ENCODE peak calls at places on chromosomes 2 and 18, in five cellular contexts. One of them, this sample, is unnamed.

GRCh38 chr18:59096098-59096779 is 43.4 kb upstream of the SEC11C start:
- DNase-seq in Calu3: no peak
- DNase-seq in IMR-90: no peak
- DNase-seq in stomach: no peak
- DNase-seq in brain microvascular endothelial cell: no peak
- DNase-seq in this sample: no peak

GRCh38 chr18:76451475-76452331 is 43.3 kb downstream of the ZNF516 start:
- DNase-seq in stomach: no peak
- DNase-seq in IMR-90: no peak
- DNase-seq in Calu3: no peak
- DNase-seq in brain microvascular endothelial cell: no peak
- DNase-seq in this sample: no peak

GRCh38 chr2:43223412-43224040 is 2.9 kb downstream of the ZFP36L2 start:
- DNase-seq in IMR-90: peak; percentile 57
- DNase-seq in Calu3: no peak
- DNase-seq in stomach: no peak
- DNase-seq in brain microvascular endothelial cell: peak; percentile 7
- DNase-seq in this sample: no peak

GRCh38 chr18:76394780-76395476 is 100.1 kb downstream of the ZNF516 start:
- DNase-seq in stomach: no peak
- DNase-seq in Calu3: peak; percentile 27
- DNase-seq in IMR-90: peak; percentile 76
- DNase-seq in brain microvascular endothelial cell: no peak
- DNase-seq in this sample: no peak

GRCh38 chr2:64646007-64646880 is 7.5 kb downstream of the SERTAD2 start:
- DNase-seq in Calu3: peak; percentile 91
- DNase-seq in IMR-90: peak; percentile 69
- DNase-seq in stomach: peak; percentile 91
- DNase-seq in brain microvascular endothelial cell: peak; percentile 60
- DNase-seq in this sample: peak; percentile 89

GRCh38 chr18:45059695-45060094 is 379.0 kb downstream of the SETBP1 start:
- DNase-seq in Calu3: peak; percentile 5
- DNase-seq in IMR-90: peak; percentile 88
- DNase-seq in stomach: no peak
- DNase-seq in brain microvascular endothelial cell: peak; percentile 74
- DNase-seq in this sample: no peak

GRCh38 chr2:44715671-44716077 is 225.8 kb upstream of the SIX3 start:
- DNase-seq in brain microvascular endothelial cell: peak; percentile 57
- DNase-seq in Calu3: peak; percentile 1
- DNase-seq in IMR-90: peak; percentile 27
- DNase-seq in stomach: no peak
- DNase-seq in this sample: no peak

GRCh38 chr2:45759310-45759851 is 107.9 kb downstream of the PRKCE start:
- DNase-seq in Calu3: no peak
- DNase-seq in brain microvascular endothelial cell: peak; percentile 49
- DNase-seq in IMR-90: peak; percentile 87
- DNase-seq in stomach: no peak
- DNase-seq in this sample: no peak

GRCh38 chr2:197042613-197043248 is 116.2 kb upstream of the PGAP1 start:
- DNase-seq in IMR-90: peak; percentile 11
- DNase-seq in stomach: no peak
- DNase-seq in Calu3: no peak
- DNase-seq in brain microvascular endothelial cell: no peak
- DNase-seq in this sample: no peak

GRCh38 chr2:96262306-96262705 is 3.5 kb downstream of the TMEM127 start:
- DNase-seq in Calu3: no peak
- DNase-seq in IMR-90: no peak
- DNase-seq in brain microvascular endothelial cell: no peak
- DNase-seq in stomach: no peak
- DNase-seq in this sample: no peak

GRCh38 chr2:96264086-96264485 is 1.7 kb downstream of the TMEM127 start:
- DNase-seq in stomach: no peak
- DNase-seq in brain microvascular endothelial cell: no peak
- DNase-seq in IMR-90: peak; percentile 29
- DNase-seq in Calu3: no peak
- DNase-seq in this sample: no peak

GRCh38 chr2:96265840-96266569 is at the start of the genes CIAO1 and TMEM127:
- DNase-seq in brain microvascular endothelial cell: peak; percentile 98
- DNase-seq in stomach: peak; percentile 99
- DNase-seq in IMR-90: peak; percentile 98
- DNase-seq in Calu3: peak; percentile 98
- DNase-seq in this sample: peak; percentile 98

GRCh38 chr2:96265349-96265839 is 403 bp downstream of the TMEM127 start:
- DNase-seq in brain microvascular endothelial cell: no peak
- DNase-seq in stomach: peak; percentile 36
- DNase-seq in Calu3: peak; percentile 43
- DNase-seq in IMR-90: no peak
- DNase-seq in this sample: no peak

GRCh38 chr2:96264656-96265348 is 995 bp downstream of the TMEM127 start:
- DNase-seq in stomach: no peak
- DNase-seq in brain microvascular endothelial cell: peak; percentile 46
- DNase-seq in Calu3: peak; percentile 46
- DNase-seq in IMR-90: peak; percentile 29
- DNase-seq in this sample: no peak
- TF ChIP-seq CTCF in stomach: no peak
- TF ChIP-seq CTCF in brain microvascular endothelial cell: peak; percentile 74
- TF ChIP-seq CTCF in Calu3: no peak
- TF ChIP-seq CTCF in IMR-90: peak; percentile 46
- TF ChIP-seq CTCF in this sample: peak; percentile 19

DNA sequence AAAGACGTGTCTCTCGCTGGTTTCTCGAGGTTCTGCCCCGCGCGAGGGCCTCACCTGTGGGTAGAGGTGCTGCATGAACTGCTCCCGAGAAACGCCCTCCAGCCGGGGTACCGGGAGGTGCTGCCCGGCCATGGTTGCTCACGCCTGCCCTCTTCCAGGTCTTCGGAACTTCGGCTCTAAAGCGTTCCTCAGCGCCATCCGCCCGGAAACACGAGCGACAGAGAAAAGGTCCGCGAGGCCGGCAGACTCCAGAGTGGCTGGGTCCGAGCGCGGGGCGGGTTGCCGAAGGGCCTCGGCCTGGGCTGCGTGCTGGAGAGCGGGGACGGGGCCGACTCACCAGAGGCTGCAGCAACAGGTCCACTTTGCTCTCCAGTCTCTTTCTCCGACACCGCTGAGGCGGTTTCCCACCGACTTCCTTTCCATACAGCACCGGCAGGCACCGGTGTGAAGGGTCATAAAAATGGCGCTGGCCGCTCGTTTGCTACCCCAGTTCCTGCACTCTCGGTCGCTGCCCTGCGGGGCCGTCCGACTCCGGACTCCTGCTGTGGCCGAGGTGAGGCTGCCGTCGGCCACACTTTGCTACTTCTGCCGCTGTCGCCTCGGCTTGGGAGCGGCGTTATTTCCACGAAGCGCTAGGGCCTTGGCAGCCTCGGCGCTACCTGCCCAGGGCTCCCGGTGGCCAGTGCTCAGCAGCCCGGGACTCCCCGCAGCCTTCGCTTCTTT is at the start of the genes MAIP1 and TYW5:
- DNase-seq in Calu3: peak; percentile 86
- DNase-seq in brain microvascular endothelial cell: peak; percentile 74
- DNase-seq in IMR-90: peak; percentile 84
- DNase-seq in stomach: peak; percentile 84
- DNase-seq in this sample: peak; percentile 81
- TF ChIP-seq CTCF in Calu3: no peak
- TF ChIP-seq CTCF in brain microvascular endothelial cell: peak; percentile 48
- TF ChIP-seq CTCF in IMR-90: peak; percentile 21
- TF ChIP-seq CTCF in stomach: peak; percentile 25
- TF ChIP-seq CTCF in this sample: no peak

DNA sequence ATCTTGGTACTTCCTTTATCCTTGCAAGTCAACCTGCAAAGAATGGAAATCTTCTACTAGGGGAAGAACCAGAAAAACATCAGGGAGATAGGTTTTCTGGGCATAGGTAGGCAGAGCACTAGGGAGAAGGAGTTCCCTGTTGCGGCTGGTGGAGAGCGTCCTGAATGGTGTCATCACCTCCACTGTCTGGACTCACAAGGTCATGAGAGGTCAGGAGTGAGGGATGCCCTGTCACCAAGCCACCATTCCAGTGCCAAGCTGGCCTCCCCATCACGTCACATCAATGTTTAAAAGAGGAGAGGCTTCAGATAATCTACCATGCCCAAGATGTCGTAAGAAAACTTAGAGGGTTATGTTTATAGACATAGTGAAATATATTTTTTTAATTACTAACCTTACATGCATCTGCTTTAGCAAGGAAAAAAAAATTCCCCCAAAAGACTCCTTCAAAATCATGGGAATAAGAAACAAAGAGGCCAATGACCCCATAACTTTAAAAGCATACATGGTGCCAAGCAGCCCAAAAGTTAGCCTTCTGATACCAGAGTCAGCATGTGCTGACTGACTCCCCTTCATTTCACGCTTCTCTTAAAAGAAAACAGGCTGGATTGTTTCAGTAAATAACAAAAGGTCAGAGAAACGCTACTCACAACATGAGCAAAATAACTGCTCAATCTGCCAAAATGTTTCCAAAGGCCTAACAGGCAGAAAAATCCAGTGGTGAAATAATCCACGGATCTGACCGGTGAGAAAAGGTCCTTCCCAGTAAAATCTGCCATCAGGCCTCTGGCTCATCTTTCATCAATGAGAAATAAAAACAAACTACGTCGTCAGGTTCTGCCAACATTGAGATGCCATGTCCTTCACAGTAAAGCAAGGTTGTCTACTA is 71.8 kb downstream of the BCL2 start:
- DNase-seq in stomach: no peak
- DNase-seq in Calu3: no peak
- DNase-seq in IMR-90: no peak
- DNase-seq in brain microvascular endothelial cell: no peak
- DNase-seq in this sample: no peak
- TF ChIP-seq CTCF in stomach: no peak
- TF ChIP-seq CTCF in Calu3: no peak
- TF ChIP-seq CTCF in IMR-90: no peak
- TF ChIP-seq CTCF in brain microvascular endothelial cell: no peak
- TF ChIP-seq CTCF in this sample: no peak

GRCh38 chr2:158002079-158002478 is 99.6 kb upstream of the UPP2 start:
- DNase-seq in IMR-90: no peak
- DNase-seq in Calu3: no peak
- DNase-seq in brain microvascular endothelial cell: no peak
- DNase-seq in stomach: no peak
- DNase-seq in this sample: no peak

GRCh38 chr2:158011055-158011771 is 90.5 kb upstream of the UPP2 start:
- DNase-seq in IMR-90: no peak
- DNase-seq in stomach: no peak
- DNase-seq in Calu3: peak; percentile 34
- DNase-seq in brain microvascular endothelial cell: no peak
- DNase-seq in this sample: no peak

GRCh38 chr2:158009425-158009824 is 92.3 kb upstream of the UPP2 start:
- DNase-seq in IMR-90: no peak
- DNase-seq in brain microvascular endothelial cell: no peak
- DNase-seq in Calu3: no peak
- DNase-seq in stomach: no peak
- DNase-seq in this sample: no peak

GRCh38 chr2:158004131-158004530 is 97.5 kb upstream of the UPP2 start:
- DNase-seq in IMR-90: no peak
- DNase-seq in Calu3: no peak
- DNase-seq in stomach: no peak
- DNase-seq in brain microvascular endothelial cell: no peak
- DNase-seq in this sample: no peak

GRCh38 chr2:158006961-158007664 is 94.6 kb upstream of the UPP2 start:
- DNase-seq in Calu3: no peak
- DNase-seq in brain microvascular endothelial cell: no peak
- DNase-seq in IMR-90: no peak
- DNase-seq in stomach: no peak
- DNase-seq in this sample: peak; percentile 73
- TF ChIP-seq CTCF in Calu3: no peak
- TF ChIP-seq CTCF in brain microvascular endothelial cell: peak; percentile 24
- TF ChIP-seq CTCF in IMR-90: no peak
- TF ChIP-seq CTCF in stomach: no peak
- TF ChIP-seq CTCF in this sample: peak; percentile 58

DNA sequence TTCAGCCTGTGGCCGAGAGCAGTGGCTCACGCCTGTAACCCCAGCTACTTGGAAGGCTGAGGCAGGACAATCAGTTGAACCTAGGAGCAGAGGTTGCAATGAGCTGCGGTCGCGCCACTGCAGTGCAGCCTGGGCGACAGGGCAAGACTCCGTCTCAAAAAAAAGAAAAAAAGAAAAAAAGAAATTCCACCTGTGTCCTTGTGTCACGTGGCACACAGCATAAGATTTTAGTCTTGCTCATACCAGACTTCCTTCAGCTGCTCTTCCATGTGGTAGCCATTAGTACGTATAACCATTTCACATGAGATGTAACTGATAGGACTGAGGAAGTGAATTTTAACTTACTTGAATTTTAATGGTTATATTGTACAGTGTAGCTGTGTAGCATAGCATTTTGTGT is 4.0 kb downstream of the NOP58 start:
- DNase-seq in stomach: no peak
- DNase-seq in IMR-90: no peak
- DNase-seq in Calu3: no peak
- DNase-seq in brain microvascular endothelial cell: no peak
- DNase-seq in this sample: no peak
- TF ChIP-seq CTCF in stomach: no peak
- TF ChIP-seq CTCF in IMR-90: no peak
- TF ChIP-seq CTCF in Calu3: no peak
- TF ChIP-seq CTCF in brain microvascular endothelial cell: no peak
- TF ChIP-seq CTCF in this sample: no peak

This sample was measured in body of pancreas.